ENCODE peak calls at places on chromosomes 16 and 17, in six cellular contexts. N is skeletal muscle cell, A is fibroblast of lung, Q is AG04450, W is HepG2, F is kidney tubule cell. E is an unnamed sample.

GRCh38 chr17:82838386-82839063 is 1.3 kb downstream of the ZNF750 start:
- DNase-seq in F (peak), A (no peak), W (peak), Q (no peak), N (peak), E (peak)

GRCh38 chr17:35749560-35750412 is 3.3 kb downstream of the GAS2L2 start:
- DNase-seq in Q (no peak), A (no peak), N (no peak), W (no peak), F (no peak), E (peak)

GRCh38 chr16:61834082-61834481 is 202.2 kb downstream of the CDH8 start:
- DNase-seq in F (no peak), W (no peak), N (no peak), A (no peak), Q (no peak), E (no peak)

GRCh38 chr16:10918294-10919002 is 23.8 kb downstream of the DEXI start:
- DNase-seq in Q (peak), F (peak), W (peak), A (peak), N (peak), E (peak)

GRCh38 chr17:1630662-1631061 is 2.0 kb upstream of the SLC43A2 start:
- DNase-seq in F (no peak), Q (no peak), A (no peak), W (no peak), N (no peak), E (no peak)

GRCh38 chr17:11608396-11608795 is 10.1 kb downstream of the DNAH9 start:
- DNase-seq in W (peak), N (no peak), Q (no peak), A (no peak), F (no peak), E (peak)

GRCh38 chr16:69073181-69073669 is 32.2 kb upstream of the HAS3 start:
- DNase-seq in W (peak), F (peak), A (peak), N (peak), Q (no peak), E (peak)

GRCh38 chr17:62753562-62753961 is 54.6 kb downstream of the MARCHF10 start:
- DNase-seq in F (no peak), Q (no peak), W (no peak), N (no peak), A (no peak), E (no peak)

GRCh38 chr17:9887521-9887920 is 17.6 kb downstream of the RCVRN start:
- DNase-seq in A (no peak), F (no peak), Q (no peak), N (no peak), W (no peak), E (no peak)